ENCODE peak calls at places on chromosomes 7 and 10, in six cellular contexts. G, F, M, L, S and E are unnamed samples.

GRCh38 chr10:52746169-52746568 is 26.4 kb downstream of the MBL2 start:
- DNase-seq in G (no peak), F (no peak), M (no peak), L (no peak), S (no peak), E (no peak)

GRCh38 chr10:96338279-96338925 is 20.4 kb downstream of the OPALIN start:
- DNase-seq in G (no peak), F (no peak), M (no peak), L (no peak), S (no peak), E (no peak)

GRCh38 chr7:2779086-2779485 is 65.0 kb downstream of the GNA12 start:
- DNase-seq in G (no peak), F (peak), M (peak), L (no peak), S (no peak), E (no peak)

GRCh38 chr7:121873795-121874194 is 834 bp downstream of the PTPRZ1 start:
- DNase-seq in G (no peak), F (no peak), M (no peak), L (no peak), S (no peak), E (no peak)

GRCh38 chr10:106504536-106504935 is 660.0 kb downstream of the SORCS1 start:
- DNase-seq in G (no peak), F (no peak), M (no peak), L (no peak), S (no peak), E (no peak)

GRCh38 chr10:102856758-102857424 is 2.8 kb downstream of the BORCS7 start:
- DNase-seq in G (no peak), F (no peak), M (no peak), L (no peak), S (no peak), E (no peak)

GRCh38 chr10:70575486-70575873 is 27.1 kb downstream of the PRF1 start:
- DNase-seq in G (no peak), F (no peak), M (no peak), L (no peak), S (no peak), E (no peak)

GRCh38 chr7:12573885-12574284 is 3.4 kb downstream of the SCIN start:
- DNase-seq in G (no peak), F (no peak), M (no peak), L (no peak), S (no peak), E (no peak)

GRCh38 chr7:4694653-4695335 is 12.7 kb downstream of the FOXK1 start:
- DNase-seq in G (no peak), F (peak), M (peak), L (peak), S (no peak), E (peak)

GRCh38 chr7:150323682-150324365 is 479 bp upstream of the ACTR3C start:
- DNase-seq in G (no peak), F (no peak), M (no peak), L (no peak), S (no peak), E (no peak)

GRCh38 chr7:90251304-90251635 is 6.3 kb downstream of the CFAP69 start:
- DNase-seq in G (no peak), F (peak), M (no peak), L (no peak), S (no peak), E (no peak)

GRCh38 chr7:137990251-137990901 is 11.5 kb downstream of the CREB3L2 start:
- DNase-seq in G (no peak), F (peak), M (peak), L (no peak), S (no peak), E (no peak)

GRCh38 chr7:116443101-116443523 is 56.4 kb upstream of the CAV2 start:
- DNase-seq in G (no peak), F (peak), M (peak), L (no peak), S (no peak), E (no peak)

GRCh38 chr10:124537891-124538290 is 76.3 kb downstream of the LHPP start:
- DNase-seq in G (no peak), F (no peak), M (no peak), L (no peak), S (no peak), E (no peak)

GRCh38 chr7:157087646-157088045 is 51.1 kb upstream of the UBE3C start:
- DNase-seq in G (no peak), F (no peak), M (no peak), L (no peak), S (no peak), E (no peak)

GRCh38 chr7:27184342-27185012 is 555 bp downstream of the HOXA11 start:
- DNase-seq in G (no peak), F (peak), M (peak), L (peak), S (peak), E (no peak)

GRCh38 chr10:65742851-65743250 is 1183.0 kb upstream of the LRRTM3 start:
- DNase-seq in G (no peak), F (no peak), M (no peak), L (no peak), S (no peak), E (no peak)

GRCh38 chr10:47329905-47330304 is 7.7 kb downstream of the GDF2 start:
- DNase-seq in G (no peak), F (no peak), M (no peak), L (no peak), S (no peak), E (no peak)

GRCh38 chr10:75402486-75403143 is 1.1 kb upstream of the ZNF503 start:
- DNase-seq in G (no peak), F (no peak), M (no peak), L (no peak), S (no peak), E (peak)

GRCh38 chr10:12252882-12253546 is 57.0 kb downstream of the CDC123 start:
- DNase-seq in G (no peak), F (peak), M (peak), L (no peak), S (no peak), E (no peak)

GRCh38 chr10:92627845-92628480 is 35.0 kb downstream of the KIF11 start:
- DNase-seq in G (no peak), F (no peak), M (no peak), L (no peak), S (no peak), E (no peak)

GRCh38 chr10:123180691-123181090 is 26.5 kb downstream of the BUB3 start:
- DNase-seq in G (no peak), F (no peak), M (no peak), L (no peak), S (no peak), E (no peak)

GRCh38 chr7:27171636-27172387 is 2.3 kb downstream of the HOXA10 start:
- DNase-seq in G (no peak), F (peak), M (peak), L (no peak), S (no peak), E (no peak)

GRCh38 chr10:17473228-17473950 is 19.0 kb upstream of the ST8SIA6 start:
- DNase-seq in G (no peak), F (no peak), M (no peak), L (no peak), S (no peak), E (no peak)

GRCh38 chr7:157165987-157166386 is 27.3 kb downstream of the UBE3C start:
- DNase-seq in G (no peak), F (no peak), M (no peak), L (no peak), S (no peak), E (no peak)

GRCh38 chr7:114212753-114213439 is 201.7 kb upstream of the FOXP2 start:
- DNase-seq in G (no peak), F (no peak), M (no peak), L (no peak), S (no peak), E (no peak)

GRCh38 chr7:46163245-46163644 is 242.2 kb upstream of the IGFBP3 start:
- DNase-seq in G (no peak), F (no peak), M (no peak), L (no peak), S (no peak), E (no peak)